ENCODE peak calls at places on chromosomes 13 and 19, in nine cellular contexts. K is colonic mucosa; J is GM12864; F is CD8-positive, alpha-beta T cell; M is fibroblast of lung; L is IMR-90; V is H9; C is epithelial cell of esophagus; X is K562. R is an unnamed sample.

GRCh38 chr13:36619535-36619934 is 54.3 kb upstream of the SERTM1 start:
- DNase-seq in K (no peak), J (no peak), F (no peak), M (no peak), L (no peak), V (no peak), C (no peak), X (no peak), R (no peak)

GRCh38 chr13:109868583-109869311 is 82.4 kb upstream of the IRS2 start:
- DNase-seq in K (no peak), J (no peak), F (no peak), M (peak), L (peak), V (no peak), C (peak), X (no peak), R (peak)

GRCh38 chr13:101998129-101998528 is 403.7 kb downstream of the FGF14 start:
- DNase-seq in K (no peak), J (no peak), F (no peak), M (no peak), L (no peak), V (no peak), C (no peak), X (no peak), R (no peak)

GRCh38 chr13:27476943-27477681 is 26.7 kb upstream of the MTIF3 start:
- DNase-seq in K (no peak), J (peak), F (no peak), M (peak), L (peak), V (no peak), C (peak), X (no peak), R (peak)

GRCh38 chr13:35347679-35348205 is 128.7 kb downstream of the MAB21L1 start:
- DNase-seq in K (no peak), J (no peak), F (no peak), M (no peak), L (no peak), V (no peak), C (no peak), X (no peak), R (no peak)

GRCh38 chr13:109160887-109161669 is 531.7 kb downstream of the MYO16 start:
- DNase-seq in K (no peak), J (no peak), F (no peak), M (no peak), L (no peak), V (no peak), C (peak), X (no peak), R (no peak)

GRCh38 chr19:40217027-40217810 is 965 bp downstream of the TTC9B start:
- DNase-seq in K (peak), J (no peak), F (no peak), M (no peak), L (no peak), V (peak), C (peak), X (peak), R (no peak)

GRCh38 chr13:29961036-29961685 is 110.7 kb upstream of the UBL3 start:
- DNase-seq in K (no peak), J (no peak), F (no peak), M (no peak), L (no peak), V (no peak), C (no peak), X (no peak), R (no peak)

GRCh38 chr13:97780486-97780885 is 173.0 kb upstream of the IPO5 start:
- DNase-seq in K (no peak), J (no peak), F (no peak), M (no peak), L (no peak), V (no peak), C (no peak), X (no peak), R (no peak)

DNA sequence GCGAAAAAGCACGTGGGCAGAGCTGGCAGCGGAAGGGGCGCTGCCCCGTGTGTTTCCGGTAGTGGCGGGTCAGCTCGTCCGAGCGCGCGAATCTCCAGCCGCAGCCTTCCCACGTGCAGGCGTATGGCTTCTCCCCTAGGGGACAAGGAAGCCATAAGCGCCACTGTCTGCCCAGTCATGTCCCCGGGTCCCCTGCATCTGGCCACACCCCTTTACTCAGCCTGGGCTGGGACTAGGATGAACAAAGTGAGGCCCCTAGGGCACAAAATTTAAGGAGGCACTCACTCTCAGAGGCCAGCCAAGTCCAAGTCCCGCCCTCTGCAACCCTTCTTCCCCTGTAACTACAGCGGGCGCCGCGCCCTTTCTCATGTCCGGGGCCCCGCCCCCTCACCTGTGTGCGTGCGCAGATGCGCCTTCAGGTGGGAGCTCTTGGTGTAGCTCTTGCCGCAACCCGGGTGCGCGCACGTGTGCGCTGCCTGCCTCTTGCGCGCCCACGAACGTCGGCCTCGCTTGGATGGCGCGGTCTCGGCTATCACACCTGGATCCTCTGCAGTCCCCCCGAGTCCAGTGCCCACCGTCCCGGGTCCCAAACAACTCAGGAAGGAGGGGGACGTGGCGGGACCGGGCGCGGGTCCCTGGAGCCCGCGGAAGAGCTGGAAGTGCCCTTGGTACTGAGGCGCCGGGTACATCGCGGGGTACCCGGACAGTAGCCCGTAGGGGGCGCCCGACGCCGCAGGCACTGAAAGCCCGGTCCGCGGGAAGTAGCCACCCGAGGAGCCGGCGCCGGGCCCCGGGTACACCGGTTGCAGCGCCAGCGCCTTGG is 1.9 kb downstream of the KLF1 start:
- DNase-seq in K (peak), J (peak), F (peak), M (peak), L (peak), V (peak), C (peak), X (peak), R (peak)
- TF ChIP-seq CTCF in K (peak), J (peak), F (peak), M (peak), L (peak), V (peak), C (peak), X (peak), R (peak)

GRCh38 chr19:48630289-48631036 is 6.7 kb downstream of the DBP start:
- DNase-seq in K (peak), J (no peak), F (no peak), M (peak), L (no peak), V (peak), C (peak), X (no peak), R (no peak)
- TF ChIP-seq CTCF in K (no peak), J (no peak), F (no peak), M (peak), L (peak), V (peak), C (peak), X (no peak), R (no peak)

GRCh38 chr19:43505186-43505456 is 575 bp upstream of the PHLDB3 start:
- DNase-seq in K (no peak), J (no peak), F (no peak), M (no peak), L (no peak), V (no peak), C (no peak), X (no peak), R (no peak)

GRCh38 chr19:43502419-43502976 is 2.0 kb downstream of the PHLDB3 start:
- DNase-seq in K (no peak), J (no peak), F (no peak), M (no peak), L (no peak), V (no peak), C (no peak), X (no peak), R (no peak)

GRCh38 chr19:43501661-43502418 is 2.7 kb downstream of the PHLDB3 start:
- DNase-seq in K (no peak), J (no peak), F (no peak), M (no peak), L (no peak), V (peak), C (no peak), X (peak), R (no peak)

GRCh38 chr19:43504426-43505185 is at the start of gene PHLDB3:
- DNase-seq in K (peak), J (no peak), F (peak), M (no peak), L (peak), V (peak), C (peak), X (peak), R (no peak)

DNA sequence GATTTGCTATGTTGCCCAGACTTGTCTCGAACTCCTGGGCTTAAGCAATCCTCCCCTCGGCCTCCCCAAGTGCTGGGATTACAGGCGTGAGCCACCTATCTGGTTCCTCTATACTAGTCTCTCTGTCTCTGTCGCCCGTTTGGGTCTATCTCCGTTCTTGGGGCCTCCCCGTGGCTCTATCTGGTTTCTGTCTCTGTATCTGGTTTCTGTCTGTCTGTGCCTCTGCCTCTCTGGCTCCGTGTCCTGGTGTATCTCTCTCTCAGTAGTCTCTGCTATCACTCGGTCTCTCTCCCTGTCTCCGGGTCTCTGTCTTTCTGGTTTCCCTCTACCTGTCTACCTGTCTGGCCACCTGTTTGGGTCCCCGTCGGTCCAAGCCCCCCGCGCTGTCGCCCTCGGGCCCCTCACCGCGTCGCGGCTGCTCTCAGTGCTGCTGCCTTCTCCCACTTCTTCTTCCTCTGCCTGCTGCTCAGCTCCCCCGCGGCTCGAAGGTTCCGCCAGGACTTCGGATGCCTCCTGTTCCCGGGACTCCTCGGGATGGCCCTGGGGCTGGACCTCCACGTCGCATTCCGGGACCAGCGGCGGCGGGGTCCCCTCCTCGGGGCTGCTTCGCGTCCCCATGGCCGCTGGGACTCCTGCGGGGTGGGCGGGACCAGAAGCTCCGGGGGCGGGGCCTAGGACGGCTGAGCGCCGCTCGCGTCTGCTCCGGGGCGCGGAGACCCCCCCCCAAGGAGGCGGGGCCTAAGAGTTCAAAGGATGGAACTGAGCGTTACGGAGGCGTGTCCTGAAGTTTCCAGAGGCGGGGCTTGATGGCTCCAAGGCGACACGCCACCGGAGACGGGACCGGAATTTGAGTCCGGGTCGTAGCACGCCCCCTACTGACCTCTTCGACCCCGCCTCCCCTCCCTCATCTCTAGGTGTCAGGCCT is 783 bp downstream of the PHLDB3 start:
- DNase-seq in K (peak), J (peak), F (peak), M (peak), L (peak), V (peak), C (peak), X (peak), R (peak)
- TF ChIP-seq CTCF in K (peak), J (peak), F (no peak), M (no peak), L (peak), V (peak), C (peak), X (no peak), R (no peak)

GRCh38 chr13:33606692-33607091 is 211.3 kb upstream of the RFC3 start:
- DNase-seq in K (no peak), J (no peak), F (no peak), M (peak), L (no peak), V (peak), C (peak), X (no peak), R (no peak)
- TF ChIP-seq CTCF in K (no peak), J (no peak), F (no peak), M (no peak), L (no peak), V (peak), C (no peak), X (no peak), R (no peak)

DNA sequence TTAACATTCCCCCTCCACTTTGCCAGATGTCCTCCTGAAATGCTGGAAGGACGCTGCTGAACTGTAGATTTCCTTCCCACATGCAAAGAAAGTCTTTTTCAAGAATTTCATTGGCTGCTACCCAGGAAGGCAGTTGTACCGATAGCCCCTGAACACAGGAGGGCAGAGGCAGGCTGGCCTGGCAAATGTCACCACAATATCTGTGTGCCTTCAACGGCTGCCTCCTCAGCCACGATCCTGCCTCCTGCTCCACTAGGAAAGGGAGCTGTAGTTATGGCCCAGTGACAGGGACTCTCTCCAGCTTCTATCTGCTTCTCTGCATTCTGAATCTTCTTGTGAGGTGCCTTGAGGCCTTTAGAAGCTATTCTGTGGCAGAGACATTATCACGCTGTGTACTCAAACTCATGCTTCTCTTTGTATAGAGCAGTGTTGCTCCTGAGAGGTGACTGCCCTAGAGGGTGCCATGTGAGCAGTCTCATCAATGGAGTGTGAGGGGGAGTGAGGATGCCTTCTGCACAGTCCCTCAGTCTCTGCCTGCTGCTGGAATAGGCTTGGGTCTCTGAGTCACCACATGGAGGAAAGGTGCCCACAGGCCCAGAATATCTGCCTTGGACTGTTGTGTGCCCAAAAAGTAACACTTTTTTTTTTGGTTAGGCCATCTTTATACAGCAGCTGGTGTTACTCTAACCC is 279.8 kb downstream of the DNAJC15 start:
- DNase-seq in K (peak), J (peak), F (no peak), M (peak), L (peak), V (peak), C (peak), X (no peak), R (peak)
- TF ChIP-seq CTCF in K (no peak), J (peak), F (no peak), M (peak), L (peak), V (peak), C (peak), X (no peak), R (peak)

GRCh38 chr19:14113762-14114414 is 3.7 kb downstream of the PRKACA start:
- DNase-seq in K (peak), J (no peak), F (peak), M (no peak), L (no peak), V (no peak), C (no peak), X (peak), R (no peak)

GRCh38 chr19:14116525-14116917 is 1.0 kb downstream of the PRKACA start:
- DNase-seq in K (no peak), J (no peak), F (no peak), M (no peak), L (no peak), V (no peak), C (no peak), X (no peak), R (no peak)

GRCh38 chr19:14115761-14116160 is 1.8 kb downstream of the PRKACA start:
- DNase-seq in K (no peak), J (no peak), F (no peak), M (no peak), L (no peak), V (no peak), C (no peak), X (no peak), R (no peak)

GRCh38 chr19:14114439-14114838 is 3.1 kb downstream of the PRKACA start:
- DNase-seq in K (no peak), J (no peak), F (no peak), M (no peak), L (no peak), V (no peak), C (no peak), X (no peak), R (no peak)

DNA sequence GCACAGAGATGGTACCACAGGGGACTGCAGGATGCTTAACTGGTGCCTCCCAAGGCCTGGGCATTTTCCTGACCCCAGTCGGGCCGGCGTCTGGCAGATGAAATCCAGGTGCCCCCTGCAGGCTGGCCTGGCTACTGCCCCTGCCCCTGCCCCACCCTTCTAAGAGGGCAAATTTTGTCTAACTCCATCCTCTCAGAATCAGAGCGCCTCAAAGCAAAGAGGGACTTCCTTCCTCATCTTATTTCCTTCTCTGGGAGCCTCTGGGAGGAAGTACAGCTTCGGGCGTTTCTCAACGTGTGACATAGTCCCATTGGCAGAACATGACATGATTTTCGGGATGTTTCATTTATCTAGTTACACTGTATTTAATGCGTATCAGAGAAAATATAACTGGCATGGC is 2.7 kb downstream of the PRKACA start:
- DNase-seq in K (peak), J (no peak), F (peak), M (no peak), L (no peak), V (peak), C (peak), X (peak), R (peak)
- TF ChIP-seq CTCF in K (peak), J (peak), F (peak), M (peak), L (peak), V (peak), C (peak), X (peak), R (peak)

GRCh38 chr19:41861098-41861768 is 1.2 kb downstream of the RPS19 start:
- DNase-seq in K (no peak), J (no peak), F (no peak), M (no peak), L (no peak), V (no peak), C (peak), X (no peak), R (no peak)

GRCh38 chr19:41861846-41862245 is 1.8 kb downstream of the RPS19 start:
- DNase-seq in K (no peak), J (no peak), F (no peak), M (no peak), L (no peak), V (no peak), C (no peak), X (no peak), R (no peak)

GRCh38 chr19:41860419-41861097 is 503 bp downstream of the RPS19 start:
- DNase-seq in K (no peak), J (no peak), F (peak), M (peak), L (no peak), V (no peak), C (no peak), X (no peak), R (no peak)

GRCh38 chr19:41859618-41860418 is at the start of gene RPS19:
- DNase-seq in K (peak), J (peak), F (peak), M (peak), L (peak), V (peak), C (peak), X (peak), R (peak)

DNA sequence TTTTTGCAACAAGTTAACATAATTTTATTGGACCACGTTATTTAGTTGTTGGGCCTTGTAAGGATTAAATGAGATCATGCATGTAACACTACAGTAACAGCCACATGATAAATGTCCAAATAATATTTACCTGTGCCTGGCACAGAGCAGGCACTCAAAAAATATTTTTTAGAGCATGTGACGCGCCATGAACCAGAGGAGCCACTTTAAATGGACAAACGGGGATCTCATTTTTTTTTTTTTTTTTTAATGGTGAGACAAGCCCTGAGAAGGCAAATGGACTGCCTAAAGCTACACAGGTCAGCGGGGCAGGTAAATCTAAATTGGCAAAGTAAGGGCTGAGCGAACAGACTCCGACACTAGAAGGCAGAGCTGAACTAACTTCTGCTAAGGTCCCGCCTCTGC is 840 bp upstream of the RPS19 start:
- DNase-seq in K (no peak), J (no peak), F (no peak), M (no peak), L (no peak), V (no peak), C (no peak), X (no peak), R (no peak)
- TF ChIP-seq CTCF in K (no peak), J (no peak), F (no peak), M (no peak), L (no peak), V (no peak), C (no peak), X (no peak), R (no peak)

GRCh38 chr13:85900521-85900920 is 101.3 kb upstream of the SLITRK6 start:
- DNase-seq in K (no peak), J (no peak), F (no peak), M (no peak), L (no peak), V (no peak), C (no peak), X (no peak), R (no peak)

GRCh38 chr13:85896516-85897450 is 97.6 kb upstream of the SLITRK6 start:
- DNase-seq in K (no peak), J (no peak), F (no peak), M (no peak), L (peak), V (peak), C (peak), X (no peak), R (no peak)
- TF ChIP-seq CTCF in K (no peak), J (peak), F (no peak), M (peak), L (peak), V (peak), C (peak), X (no peak), R (no peak)

GRCh38 chr19:55418185-55418584 is 10.6 kb upstream of the UBE2S start:
- DNase-seq in K (peak), J (peak), F (peak), M (peak), L (peak), V (peak), C (peak), X (peak), R (peak)
- TF ChIP-seq CTCF in K (peak), J (peak), F (peak), M (peak), L (peak), V (peak), C (peak), X (peak), R (peak)

GRCh38 chr19:17835182-17836006 is 12.4 kb downstream of the JAK3 start:
- DNase-seq in K (no peak), J (no peak), F (no peak), M (no peak), L (no peak), V (no peak), C (no peak), X (no peak), R (no peak)

GRCh38 chr19:17832443-17833208 is 11.3 kb upstream of the INSL3 start:
- DNase-seq in K (no peak), J (no peak), F (no peak), M (no peak), L (no peak), V (no peak), C (no peak), X (no peak), R (no peak)

GRCh38 chr19:17831419-17831888 is 10.1 kb upstream of the INSL3 start:
- DNase-seq in K (no peak), J (no peak), F (no peak), M (no peak), L (no peak), V (peak), C (no peak), X (no peak), R (no peak)

GRCh38 chr19:17836530-17836929 is 11.3 kb downstream of the JAK3 start:
- DNase-seq in K (no peak), J (no peak), F (no peak), M (no peak), L (no peak), V (no peak), C (no peak), X (peak), R (no peak)

GRCh38 chr19:17834350-17835181 is 13.2 kb downstream of the JAK3 start:
- DNase-seq in K (no peak), J (no peak), F (no peak), M (no peak), L (no peak), V (peak), C (no peak), X (peak), R (no peak)
- TF ChIP-seq CTCF in K (no peak), J (peak), F (no peak), M (peak), L (peak), V (peak), C (no peak), X (peak), R (peak)

R was measured in MCF 10A.